ENCODE peak calls at places on chromosomes 13 and 19, in eight cellular contexts. H, G, E, V, J, F, Y and R are unnamed samples.

GRCh38 chr19:51508059-51508733 is 6.6 kb upstream of the SIGLEC12 start:
- DNase-seq in H (no peak), G (no peak), E (no peak), V (no peak), J (no peak), F (no peak), Y (no peak), R (no peak)

GRCh38 chr13:97272526-97272925 is 50.4 kb downstream of the MBNL2 start:
- DNase-seq in H (no peak), G (no peak), E (no peak), V (no peak), J (no peak), F (no peak), Y (no peak), R (no peak)

GRCh38 chr13:90315061-90315460 is 1032.4 kb upstream of the MIR17HG start:
- DNase-seq in H (no peak), G (no peak), E (no peak), V (peak; percentile 46), J (no peak), F (no peak), Y (no peak), R (no peak)

GRCh38 chr19:18049390-18049789 is 37.3 kb downstream of the IL12RB1 start:
- DNase-seq in H (no peak), G (no peak), E (no peak), V (no peak), J (no peak), F (no peak), Y (no peak), R (peak; percentile 21)

GRCh38 chr13:33649212-33649917 is 168.6 kb upstream of the RFC3 start:
- DNase-seq in H (no peak), G (no peak), E (no peak), V (no peak), J (no peak), F (no peak), Y (no peak), R (peak; percentile 35)

GRCh38 chr19:14509382-14509781 is 8.8 kb downstream of the DNAJB1 start:
- DNase-seq in H (no peak), G (no peak), E (no peak), V (peak; percentile 63), J (no peak), F (no peak), Y (no peak), R (no peak)

GRCh38 chr13:25570185-25570584 is 198.4 kb downstream of the ATP8A2 start:
- DNase-seq in H (no peak), G (no peak), E (no peak), V (no peak), J (no peak), F (no peak), Y (no peak), R (no peak)

GRCh38 chr13:61905054-61905453 is 489.4 kb upstream of the PCDH20 start:
- DNase-seq in H (no peak), G (no peak), E (no peak), V (no peak), J (no peak), F (no peak), Y (no peak), R (no peak)

GRCh38 chr19:7863971-7864718 is 10.0 kb downstream of the PRR36 start:
- DNase-seq in H (no peak), G (no peak), E (no peak), V (no peak), J (no peak), F (no peak), Y (no peak), R (no peak)

GRCh38 chr19:43781630-43782310 is 997 bp upstream of the KCNN4 start:
- DNase-seq in H (no peak), G (no peak), E (no peak), V (no peak), J (no peak), F (no peak), Y (no peak), R (no peak)

GRCh38 chr13:26881154-26881553 is 120.6 kb upstream of the GPR12 start:
- DNase-seq in H (no peak), G (no peak), E (no peak), V (no peak), J (no peak), F (no peak), Y (no peak), R (peak; percentile 59)